ENCODE peak calls at places on chromosomes 16 and 17, in seven cellular contexts. Y is central memory CD4-positive, alpha-beta T cell; S is coronary artery; I is stimulated activated naive CD4-positive, alpha-beta T cell treated with Interleukin-2 at 50 U/mL for 16 hours; H is HFF-Myc; P is HCT116; C is neural progenitor cell. O is an unnamed sample.

GRCh38 chr17:2392252-2393183 is 8.3 kb downstream of the MNT start:
- DNase-seq in Y (peak; percentile 98), S (peak; percentile 97), I (peak; percentile 97), H (peak; percentile 81), P (peak; percentile 77), C (peak; percentile 98), O (peak; percentile 98)

GRCh38 chr17:50731575-50732460 is 12.4 kb downstream of the LUC7L3 start:
- DNase-seq in Y (no peak), S (no peak), I (no peak), H (no peak), P (no peak), C (no peak), O (no peak)

GRCh38 chr17:31524926-31525800 is 133.7 kb downstream of the RAB11FIP4 start:
- DNase-seq in Y (peak; percentile 74), S (peak; percentile 84), I (peak; percentile 80), H (peak; percentile 78), P (peak; percentile 49), C (peak; percentile 92), O (peak; percentile 88)

GRCh38 chr16:3058173-3059030 is 7.0 kb upstream of the IL32 start:
- DNase-seq in Y (peak; percentile 45), S (no peak), I (peak; percentile 49), H (no peak), P (peak; percentile 35), C (peak; percentile 80), O (peak; percentile 31)

GRCh38 chr16:13939821-13940220 is 19.9 kb downstream of the ERCC4 start:
- DNase-seq in Y (no peak), S (no peak), I (no peak), H (no peak), P (no peak), C (no peak), O (no peak)

GRCh38 chr16:72149676-72150464 is 22.1 kb downstream of the PMFBP1 start:
- DNase-seq in Y (no peak), S (no peak), I (no peak), H (no peak), P (no peak), C (peak; percentile 46), O (no peak)

GRCh38 chr17:30225919-30226553 is 9.5 kb downstream of the SLC6A4 start:
- DNase-seq in Y (no peak), S (peak; percentile 17), I (no peak), H (no peak), P (no peak), C (no peak), O (no peak)

GRCh38 chr16:27973678-27974077 is 89.8 kb downstream of the GSG1L start:
- DNase-seq in Y (no peak), S (peak; percentile 47), I (no peak), H (no peak), P (no peak), C (no peak), O (no peak)

GRCh38 chr17:68610554-68610953 is 9.4 kb upstream of the FAM20A start:
- DNase-seq in Y (no peak), S (no peak), I (no peak), H (no peak), P (no peak), C (no peak), O (no peak)

GRCh38 chr17:35238817-35239216 is 4.1 kb upstream of the SLFN5 start:
- DNase-seq in Y (no peak), S (no peak), I (no peak), H (no peak), P (no peak), C (no peak), O (peak; percentile 48)

GRCh38 chr17:39194985-39195524 is 2.4 kb downstream of the CACNB1 start:
- DNase-seq in Y (no peak), S (no peak), I (no peak), H (no peak), P (no peak), C (peak; percentile 67), O (no peak)

GRCh38 chr17:1473841-1474240 is 17.8 kb upstream of the CRK start:
- DNase-seq in Y (peak; percentile 43), S (no peak), I (no peak), H (no peak), P (no peak), C (no peak), O (no peak)

GRCh38 chr16:66740010-66740409 is 11.4 kb downstream of the DYNC1LI2 start:
- DNase-seq in Y (no peak), S (no peak), I (no peak), H (no peak), P (no peak), C (peak; percentile 75), O (peak; percentile 58)

GRCh38 chr16:88804552-88805339 is 1.2 kb downstream of the CDT1 start:
- DNase-seq in Y (no peak), S (no peak), I (peak; percentile 21), H (no peak), P (no peak), C (no peak), O (no peak)

GRCh38 chr17:82960419-82961271 is 118.8 kb upstream of the METRNL start:
- DNase-seq in Y (no peak), S (peak; percentile 68), I (no peak), H (no peak), P (no peak), C (no peak), O (no peak)

GRCh38 chr16:1961651-1962067 is 2.3 kb downstream of the NDUFB10 start:
- DNase-seq in Y (no peak), S (no peak), I (peak; percentile 25), H (no peak), P (no peak), C (no peak), O (no peak)

GRCh38 chr17:49390548-49391324 is 23.9 kb downstream of the PHB1 start:
- DNase-seq in Y (no peak), S (no peak), I (peak; percentile 8), H (no peak), P (no peak), C (no peak), O (no peak)

O was measured in cardiac muscle cell.